ENCODE peak calls at places on chromosomes 3 and 15, in ten cellular contexts. W is HepG2, Y is K562, A is Panc1, H is endothelial cell of umbilical vein, C is prostate gland, R is transverse colon, O is suprapubic skin, T is sigmoid colon, X is SK-N-SH. G is an unnamed sample.

GRCh38 chr15:56894601-56895000 is 23.8 kb upstream of the TCF12 start:
- DNase-seq in W (no peak), Y (no peak), A (no peak), H (no peak), C (no peak), R (no peak), O (no peak), T (no peak), X (no peak), G (no peak)

GRCh38 chr3:24550588-24550987 is 55.9 kb upstream of the THRB start:
- DNase-seq in W (no peak), Y (no peak), A (no peak), H (no peak), C (no peak), R (no peak), O (no peak), T (no peak), X (no peak), G (no peak)

GRCh38 chr15:67188551-67189218 is 65.8 kb downstream of the AAGAB start:
- DNase-seq in W (no peak), Y (no peak), A (no peak), H (no peak), C (no peak), R (no peak), O (no peak), T (peak; percentile 88), X (peak; percentile 83), G (no peak)

GRCh38 chr15:94526071-94526689 is 294.8 kb downstream of the MCTP2 start:
- DNase-seq in W (no peak), Y (no peak), A (no peak), H (no peak), C (no peak), R (no peak), O (no peak), T (no peak), X (no peak), G (no peak)

GRCh38 chr3:158471639-158472294 is 99.2 kb upstream of the MLF1 start:
- DNase-seq in W (peak; percentile 42), Y (no peak), A (peak; percentile 18), H (peak; percentile 94), C (no peak), R (no peak), O (no peak), T (no peak), X (no peak), G (no peak)

GRCh38 chr3:39294446-39295183 is 14.8 kb upstream of the CX3CR1 start:
- DNase-seq in W (no peak), Y (peak; percentile 3), A (no peak), H (no peak), C (no peak), R (no peak), O (no peak), T (no peak), X (no peak), G (no peak)

GRCh38 chr15:71651750-71652186 is 158.6 kb upstream of the NR2E3 start:
- DNase-seq in W (peak; percentile 57), Y (no peak), A (peak; percentile 28), H (peak; percentile 64), C (peak; percentile 59), R (peak; percentile 14), O (no peak), T (no peak), X (no peak), G (peak; percentile 50)

GRCh38 chr3:54046677-54047214 is 75.6 kb upstream of the CACNA2D3 start:
- DNase-seq in W (no peak), Y (no peak), A (no peak), H (no peak), C (no peak), R (no peak), O (no peak), T (no peak), X (peak; percentile 55), G (peak; percentile 71)

GRCh38 chr3:99388736-99389135 is 249.7 kb upstream of the COL8A1 start:
- DNase-seq in W (no peak), Y (no peak), A (no peak), H (peak; percentile 80), C (no peak), R (no peak), O (no peak), T (no peak), X (no peak), G (no peak)

GRCh38 chr3:54191997-54192396 is 69.6 kb downstream of the CACNA2D3 start:
- DNase-seq in W (no peak), Y (no peak), A (no peak), H (no peak), C (no peak), R (no peak), O (no peak), T (no peak), X (no peak), G (no peak)

GRCh38 chr3:88131695-88132094 is 18.1 kb upstream of the C3orf38 start:
- DNase-seq in W (no peak), Y (no peak), A (no peak), H (no peak), C (no peak), R (no peak), O (no peak), T (no peak), X (no peak), G (no peak)

GRCh38 chr3:52221563-52222318 is 3.7 kb downstream of the TLR9 start:
- DNase-seq in W (no peak), Y (no peak), A (no peak), H (no peak), C (no peak), R (no peak), O (no peak), T (no peak), X (no peak), G (no peak)

GRCh38 chr3:45105855-45106655 is 40.1 kb downstream of the CDCP1 start:
- DNase-seq in W (no peak), Y (peak; percentile 60), A (peak; percentile 58), H (peak; percentile 13), C (no peak), R (no peak), O (no peak), T (no peak), X (no peak), G (no peak)

GRCh38 chr15:72276326-72276700 is 4.0 kb upstream of the PARP6 start:
- DNase-seq in W (no peak), Y (no peak), A (no peak), H (no peak), C (no peak), R (no peak), O (no peak), T (no peak), X (no peak), G (no peak)

GRCh38 chr3:197706658-197707057 is 30.0 kb downstream of the RUBCN start:
- DNase-seq in W (no peak), Y (no peak), A (no peak), H (no peak), C (no peak), R (no peak), O (no peak), T (no peak), X (no peak), G (no peak)

GRCh38 chr15:80317389-80318169 is 65.6 kb upstream of the CTXND1 start:
- DNase-seq in W (peak; percentile 6), Y (peak; percentile 17), A (no peak), H (no peak), C (no peak), R (no peak), O (no peak), T (peak; percentile 69), X (no peak), G (no peak)

GRCh38 chr3:136932518-136932917 is 25.3 kb upstream of the IL20RB start:
- DNase-seq in W (no peak), Y (no peak), A (no peak), H (peak; percentile 53), C (no peak), R (no peak), O (no peak), T (no peak), X (no peak), G (no peak)

GRCh38 chr15:70252056-70252935 is 154.6 kb upstream of the TLE3 start:
- DNase-seq in W (no peak), Y (no peak), A (no peak), H (no peak), C (peak; percentile 57), R (no peak), O (no peak), T (peak; percentile 59), X (peak; percentile 70), G (peak; percentile 64)

GRCh38 chr15:25175033-25175788 is 220.4 kb downstream of the SNRPN start:
- DNase-seq in W (no peak), Y (no peak), A (no peak), H (no peak), C (no peak), R (no peak), O (no peak), T (no peak), X (peak; percentile 2), G (peak; percentile 17)

GRCh38 chr3:127822836-127823589 is 698 bp upstream of the MGLL start:
- DNase-seq in W (no peak), Y (no peak), A (no peak), H (no peak), C (no peak), R (peak; percentile 82), O (no peak), T (peak; percentile 89), X (peak; percentile 84), G (peak; percentile 54)
- TF ChIP-seq CTCF in W (no peak), Y (no peak), A (no peak), H (peak; percentile 4), C (peak; percentile 15), R (no peak), O (no peak), T (peak; percentile 54), X (no peak), G (no peak)

GRCh38 chr15:61157933-61158332 is 71.2 kb downstream of the RORA start:
- DNase-seq in W (no peak), Y (no peak), A (no peak), H (no peak), C (no peak), R (peak; percentile 31), O (peak; percentile 83), T (peak; percentile 86), X (no peak), G (no peak)
- TF ChIP-seq POLR2AphosphoS5 in W (no peak), Y (no peak), A (no peak), H (no peak), C (no peak), R (peak; percentile 55), O (peak; percentile 51), T (peak; percentile 60), X (no peak), G (peak; percentile 51)

DNA sequence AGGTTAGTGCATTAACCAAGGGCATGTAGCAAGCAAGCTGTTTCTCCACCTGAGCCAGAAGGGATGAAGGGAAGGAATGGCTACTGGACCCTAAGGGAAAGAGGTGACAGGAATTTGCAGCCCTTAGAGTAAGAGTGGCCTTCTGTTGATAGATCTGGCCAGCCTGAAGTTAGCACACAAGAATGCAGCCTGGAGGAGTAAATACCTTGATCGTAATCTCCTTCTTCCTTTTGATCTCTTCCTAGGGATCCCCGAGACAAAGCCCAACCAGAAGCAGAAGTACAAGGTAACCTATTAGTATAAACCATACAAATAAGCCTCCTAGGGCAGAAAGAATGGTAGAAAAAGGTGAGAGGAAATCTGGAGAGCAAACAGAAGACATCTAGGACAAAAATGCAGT is 134.6 kb downstream of the ATP8B4 start:
- DNase-seq in W (no peak), Y (no peak), A (no peak), H (no peak), C (no peak), R (no peak), O (no peak), T (no peak), X (no peak), G (no peak)
- TF ChIP-seq CTCF in W (no peak), Y (no peak), A (no peak), H (no peak), C (no peak), R (no peak), O (no peak), T (no peak), X (no peak), G (no peak)

GRCh38 chr15:45187894-45188830 is at the start of gene SHF:
- DNase-seq in W (peak; percentile 31), Y (peak; percentile 85), A (no peak), H (peak; percentile 49), C (peak; percentile 59), R (peak; percentile 71), O (peak; percentile 82), T (peak; percentile 91), X (peak; percentile 93), G (peak; percentile 65)
- TF ChIP-seq POLR2AphosphoS5 in W (peak; percentile 53), Y (no peak), A (no peak), H (no peak), C (no peak), R (peak; percentile 57), O (no peak), T (peak; percentile 69), X (peak; percentile 48), G (peak; percentile 41)

G was measured in stomach.